ENCODE peak calls at places on chromosomes 6 and 20, in ten cellular contexts. H is T-helper 1 cell; F is CD4-positive, alpha-beta T cell; P is NCI-H510A; I is NCI-H2171 treated with DMSO at 0.1 percent for 48 hours; A is HS-27A; T is head of caudate nucleus; V is colonic mucosa; N is stomach; G is posterior cingulate gyrus. L is an unnamed sample.
A peak's percentile ranks its signal among the peaks of the same experiment; 100 is the strongest.

GRCh38 chr20:10427060-10427692 is 6.8 kb downstream of the MKKS start:
- DNase-seq in G (peak; percentile 35), H (peak; percentile 15), I (peak; percentile 68), N (peak; percentile 60), T (peak; percentile 71), P (no peak), F (peak; percentile 22), V (peak; percentile 50), A (no peak), L (no peak)

GRCh38 chr6:45650527-45651135 is 272.9 kb upstream of the SUPT3H start:
- DNase-seq in H (no peak), N (no peak), I (no peak), A (peak; percentile 93), P (no peak), V (no peak), T (no peak), G (no peak), F (no peak), L (no peak)

GRCh38 chr6:57158658-57159057 is 13.5 kb upstream of the BAG2 start:
- DNase-seq in V (no peak), H (no peak), T (no peak), F (no peak), A (no peak), P (no peak), G (no peak), N (no peak), I (no peak), L (no peak)

GRCh38 chr20:24211972-24212371 is 223.4 kb upstream of the GGTLC1 start:
- DNase-seq in F (no peak), V (no peak), T (no peak), G (no peak), N (no peak), H (no peak), I (no peak), A (no peak), P (no peak), L (no peak)

GRCh38 chr6:142802124-142802523 is 142.9 kb downstream of the HIVEP2 start:
- DNase-seq in F (no peak), A (peak; percentile 91), H (no peak), T (no peak), I (no peak), V (no peak), G (no peak), P (no peak), N (no peak), L (no peak)

GRCh38 chr20:62466071-62466760 is 9.6 kb downstream of the GATA5 start:
- DNase-seq in P (no peak), N (no peak), H (no peak), G (no peak), I (no peak), T (no peak), V (no peak), A (no peak), F (no peak), L (no peak)

GRCh38 chr20:64154590-64155257 is 9.5 kb upstream of the MYT1 start:
- DNase-seq in N (no peak), F (no peak), G (no peak), T (no peak), A (no peak), I (no peak), H (no peak), P (no peak), V (no peak), L (no peak)

GRCh38 chr6:16335176-16335575 is 96.8 kb downstream of the GMPR start:
- DNase-seq in N (no peak), H (no peak), V (no peak), I (no peak), A (no peak), P (no peak), G (no peak), T (no peak), F (no peak), L (no peak)

GRCh38 chr20:17733781-17734304 is 34.1 kb downstream of the BANF2 start:
- DNase-seq in H (no peak), F (no peak), P (no peak), V (peak; percentile 38), I (no peak), N (no peak), G (no peak), A (no peak), T (no peak), L (no peak)

GRCh38 chr6:22042713-22043112 is 254.1 kb downstream of the PRL start:
- DNase-seq in G (no peak), T (no peak), F (no peak), H (no peak), N (no peak), A (no peak), V (no peak), P (no peak), I (no peak), L (no peak)

GRCh38 chr20:47795214-47795667 is 10.0 kb upstream of the SULF2 start:
- DNase-seq in P (no peak), V (no peak), G (no peak), T (no peak), A (no peak), F (no peak), I (no peak), N (no peak), H (no peak), L (peak; percentile 41)

GRCh38 chr20:48405909-48406308 is 421.9 kb downstream of the PREX1 start:
- DNase-seq in F (no peak), V (no peak), I (no peak), N (no peak), H (no peak), A (no peak), P (no peak), G (no peak), T (no peak), L (no peak)

GRCh38 chr6:149895702-149896310 is 2.1 kb downstream of the RAET1E start:
- DNase-seq in N (no peak), T (no peak), F (peak; percentile 30), G (no peak), A (peak; percentile 82), H (no peak), V (peak; percentile 40), I (no peak), P (peak; percentile 33), L (peak; percentile 15)

GRCh38 chr6:37638414-37639079 is 59.1 kb downstream of the MDGA1 start:
- DNase-seq in T (no peak), I (no peak), A (no peak), P (no peak), V (no peak), N (no peak), G (no peak), H (no peak), F (no peak), L (no peak)

GRCh38 chr6:139925894-139926641 is 551.6 kb upstream of the CITED2 start:
- DNase-seq in A (peak; percentile 70), T (no peak), V (peak; percentile 35), H (no peak), N (no peak), G (no peak), P (no peak), I (peak; percentile 91), F (no peak), L (no peak)

GRCh38 chr20:57462781-57463180 is 62.2 kb downstream of the CTCFL start:
- DNase-seq in G (no peak), T (no peak), P (no peak), V (no peak), A (no peak), I (no peak), F (no peak), H (no peak), N (no peak), L (no peak)

GRCh38 chr20:41249371-41249770 is 68.2 kb downstream of the ZHX3 start:
- DNase-seq in I (no peak), A (peak; percentile 54), T (peak; percentile 66), H (no peak), N (no peak), P (no peak), G (peak; percentile 54), V (peak; percentile 39), F (no peak), L (peak; percentile 33)

GRCh38 chr6:148431413-148431812 is 88.8 kb downstream of the SASH1 start:
- DNase-seq in G (no peak), H (no peak), A (no peak), V (no peak), I (peak; percentile 14), T (no peak), F (no peak), P (no peak), N (no peak), L (no peak)

GRCh38 chr6:31272431-31272830 is 539 bp upstream of the HLA-C start:
- DNase-seq in N (no peak), F (no peak), A (no peak), T (no peak), V (peak; percentile 28), I (no peak), P (no peak), H (no peak), G (no peak), L (no peak)

GRCh38 chr20:20489623-20490341 is 121.9 kb downstream of the INSM1 start:
- DNase-seq in G (no peak), H (no peak), P (no peak), A (no peak), I (peak; percentile 41), F (no peak), V (no peak), N (no peak), T (no peak), L (no peak)